ENCODE peak calls at places on chromosomes 1 and 21, in eight cellular contexts. S, W, Z, L, I, P, V and T are unnamed samples.

GRCh38 chr1:68141801-68142440 is 90.4 kb downstream of the WLS start:
- DNase-seq in W (no peak), V (no peak), P (peak; percentile 14), S (no peak), L (no peak), Z (no peak), I (no peak), T (no peak)

GRCh38 chr1:96291468-96291867 is 430.1 kb upstream of the PTBP2 start:
- DNase-seq in V (no peak), S (no peak), I (no peak), P (peak; percentile 59), W (no peak), Z (no peak), L (no peak), T (no peak)

GRCh38 chr1:65681101-65681500 is 111.6 kb upstream of the PDE4B start:
- DNase-seq in V (no peak), L (no peak), W (no peak), P (peak; percentile 5), Z (no peak), I (no peak), S (no peak), T (no peak)

GRCh38 chr1:229557913-229558414 is 543 bp downstream of the ABCB10 start:
- DNase-seq in W (peak; percentile 38), Z (no peak), I (peak; percentile 37), V (peak; percentile 41), S (peak; percentile 83), L (peak; percentile 46), P (no peak), T (peak; percentile 44)

GRCh38 chr1:109654519-109654918 is 1.4 kb upstream of the GSTM4 start:
- DNase-seq in V (no peak), P (no peak), Z (no peak), L (no peak), S (no peak), W (no peak), I (no peak), T (no peak)

GRCh38 chr1:22582670-22583635 is 19.7 kb downstream of the EPHA8 start:
- DNase-seq in L (peak; percentile 39), P (no peak), V (no peak), S (no peak), Z (no peak), I (no peak), W (no peak), T (no peak)

GRCh38 chr1:239951518-239952130 is 140.1 kb upstream of the FMN2 start:
- DNase-seq in S (peak; percentile 59), I (peak; percentile 44), L (peak; percentile 22), P (peak; percentile 52), V (peak; percentile 64), W (peak; percentile 39), Z (no peak), T (peak; percentile 60)

GRCh38 chr1:119453021-119453420 is 38.1 kb downstream of the HSD3B2 start:
- DNase-seq in L (no peak), Z (no peak), W (no peak), I (no peak), V (no peak), S (no peak), P (peak; percentile 83), T (no peak)

GRCh38 chr1:30132602-30133271 is 590.6 kb downstream of the MATN1 start:
- DNase-seq in Z (no peak), P (no peak), S (no peak), L (no peak), I (no peak), V (no peak), W (no peak), T (no peak)

GRCh38 chr1:82388679-82389078 is 587.9 kb downstream of the ADGRL2 start:
- DNase-seq in L (no peak), I (no peak), S (no peak), W (no peak), Z (no peak), P (peak; percentile 98), V (no peak), T (no peak)

GRCh38 chr1:243507672-243508302 is 251.9 kb downstream of the SDCCAG8 start:
- DNase-seq in V (no peak), L (no peak), Z (no peak), W (no peak), P (no peak), I (no peak), S (no peak), T (no peak)

GRCh38 chr1:51093566-51093965 is 8.5 kb upstream of the C1orf185 start:
- DNase-seq in Z (no peak), L (no peak), W (no peak), P (peak; percentile 83), I (no peak), S (no peak), V (no peak), T (peak; percentile 56)

GRCh38 chr1:21050031-21050430 is 126.7 kb downstream of the EIF4G3 start:
- DNase-seq in L (no peak), V (no peak), P (no peak), S (no peak), W (no peak), Z (no peak), I (no peak), T (no peak)

GRCh38 chr1:211476200-211476849 is 15.6 kb downstream of the RD3 start:
- DNase-seq in L (peak; percentile 58), Z (no peak), W (peak; percentile 82), I (peak; percentile 54), S (peak; percentile 87), V (peak; percentile 78), P (peak; percentile 56), T (peak; percentile 65)

GRCh38 chr1:117368116-117369108 is 1.2 kb downstream of the MAN1A2 start:
- DNase-seq in P (peak; percentile 64), I (no peak), Z (no peak), S (peak; percentile 24), L (no peak), W (no peak), V (no peak), T (no peak)

GRCh38 chr1:73176902-73177301 is 894.6 kb upstream of the NEGR1 start:
- DNase-seq in L (no peak), S (no peak), P (no peak), V (no peak), Z (no peak), I (no peak), W (no peak), T (no peak)

GRCh38 chr1:235631816-235632215 is 17.8 kb downstream of the GNG4 start:
- DNase-seq in V (no peak), I (no peak), W (no peak), S (no peak), Z (no peak), L (no peak), P (no peak), T (no peak)
- TF ChIP-seq CTCF in V (no peak), I (peak; percentile 24), W (no peak), S (no peak), Z (no peak), L (no peak), P (no peak), T (no peak)

GRCh38 chr1:44035726-44036408 is 4.6 kb upstream of the SLC6A9 start:
- DNase-seq in W (no peak), P (no peak), I (no peak), S (no peak), V (no peak), Z (no peak), L (peak; percentile 30), T (no peak)
- TF ChIP-seq CTCF in W (no peak), P (peak; percentile 6), I (no peak), S (no peak), V (no peak), Z (no peak), L (no peak), T (no peak)

GRCh38 chr1:84721152-84721551 is 30.9 kb upstream of the SSX2IP start:
- DNase-seq in P (peak; percentile 92), S (no peak), I (no peak), L (no peak), V (no peak), Z (no peak), W (no peak), T (no peak)

GRCh38 chr1:84722794-84723193 is 32.5 kb upstream of the SSX2IP start:
- DNase-seq in V (no peak), P (no peak), S (no peak), Z (no peak), W (no peak), I (no peak), L (no peak), T (no peak)

GRCh38 chr1:84720275-84720780 is 30.1 kb upstream of the SSX2IP start:
- DNase-seq in L (no peak), Z (no peak), V (no peak), P (no peak), I (no peak), S (no peak), W (no peak), T (no peak)

GRCh38 chr1:84726593-84727275 is 36.5 kb upstream of the SSX2IP start:
- DNase-seq in L (no peak), P (peak; percentile 29), Z (no peak), S (no peak), W (no peak), V (no peak), I (no peak), T (no peak)

DNA sequence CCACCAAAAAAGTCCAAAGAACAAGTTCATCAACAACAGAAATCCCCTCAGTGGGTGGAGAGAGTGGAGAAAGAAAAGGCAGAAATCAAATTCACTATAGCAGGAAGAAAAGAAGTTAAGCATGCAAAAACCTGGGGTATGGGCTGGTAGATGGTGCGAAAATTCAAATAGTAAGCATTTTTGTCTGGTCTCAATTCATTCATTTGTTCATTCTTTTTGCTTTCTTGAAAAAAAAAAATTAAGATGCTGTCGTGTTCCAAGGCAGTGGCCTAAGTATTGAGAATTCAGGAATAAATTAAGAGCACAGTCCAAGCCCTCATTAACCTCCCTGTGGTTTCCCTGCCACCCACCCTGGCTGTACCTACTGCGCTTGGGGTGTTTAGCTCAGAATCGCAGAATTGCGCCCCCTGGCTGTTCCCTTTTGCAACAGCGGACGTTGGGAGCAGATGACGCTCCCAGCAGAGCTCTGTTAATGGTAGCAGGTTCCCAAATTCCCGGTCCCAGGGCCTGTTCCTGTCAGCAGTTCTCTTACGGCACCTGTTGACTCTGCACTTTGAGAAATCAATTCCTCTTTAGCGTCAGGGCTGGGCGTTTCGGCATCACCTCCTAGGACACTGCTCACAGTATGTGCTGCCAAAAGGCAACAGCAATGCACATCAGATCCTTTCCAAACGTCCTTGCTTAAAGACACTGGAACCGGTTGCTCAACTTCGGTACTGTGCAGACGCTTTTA is 34.0 kb upstream of the SSX2IP start:
- DNase-seq in Z (no peak), I (no peak), S (peak; percentile 42), W (peak; percentile 57), P (no peak), L (no peak), V (peak; percentile 85), T (no peak)
- TF ChIP-seq CTCF in Z (peak; percentile 10), I (peak; percentile 55), S (peak; percentile 21), W (peak; percentile 49), P (peak; percentile 15), L (peak; percentile 28), V (peak; percentile 96), T (peak; percentile 3)

DNA sequence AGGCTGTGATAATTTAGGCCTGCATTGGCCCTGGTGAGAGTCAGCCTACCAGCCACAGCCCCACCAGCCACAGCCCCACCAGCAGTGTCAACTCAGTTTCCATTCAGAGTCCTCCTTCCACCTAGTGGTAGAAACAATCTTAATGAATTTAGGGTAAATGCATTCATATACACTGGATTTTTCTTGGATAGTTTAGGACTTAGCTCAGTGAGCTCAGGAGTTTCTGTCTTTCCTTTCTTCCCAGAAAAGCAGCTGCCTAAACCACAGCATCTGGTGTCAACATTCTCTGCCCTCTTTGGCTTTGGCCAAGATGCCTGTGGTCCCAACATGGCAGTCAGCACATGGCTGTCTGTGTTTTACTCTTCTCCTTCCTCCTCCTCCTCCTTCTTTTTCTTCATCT is 94.0 kb downstream of the CLIC6 start:
- DNase-seq in V (no peak), W (no peak), S (no peak), L (no peak), I (no peak), Z (no peak), P (no peak), T (no peak)
- TF ChIP-seq CTCF in V (no peak), W (no peak), S (no peak), L (no peak), I (no peak), Z (no peak), P (no peak), T (no peak)